ENCODE peak calls at places on chromosomes 11 and 22, in five cellular contexts. H, D, B, I and F are unnamed samples.

GRCh38 chr22:44423556-44423955 is 74.5 kb downstream of the RTL6 start:
- DNase-seq in H (no peak), D (no peak), B (no peak), I (no peak), F (no peak)

GRCh38 chr22:35555351-35555915 is 14.8 kb downstream of the RASD2 start:
- DNase-seq in H (peak; percentile 71), D (no peak), B (no peak), I (no peak), F (peak; percentile 10)

GRCh38 chr11:68978931-68979591 is 1.7 kb downstream of the MRGPRD start:
- DNase-seq in H (no peak), D (peak; percentile 43), B (no peak), I (no peak), F (no peak)

GRCh38 chr22:46104881-46105493 is 45.3 kb upstream of the PPARA start:
- DNase-seq in H (no peak), D (no peak), B (no peak), I (no peak), F (no peak)

GRCh38 chr11:45771942-45772522 is 32.9 kb upstream of the SLC35C1 start:
- DNase-seq in H (peak; percentile 60), D (peak; percentile 82), B (peak; percentile 65), I (peak; percentile 22), F (peak; percentile 62)

GRCh38 chr11:27184458-27185312 is 144.1 kb downstream of the BBOX1 start:
- DNase-seq in H (peak; percentile 67), D (no peak), B (no peak), I (no peak), F (peak; percentile 16)

GRCh38 chr11:43567396-43567975 is 113.1 kb upstream of the HSD17B12 start:
- DNase-seq in H (peak; percentile 54), D (no peak), B (peak; percentile 60), I (peak; percentile 42), F (peak; percentile 44)

GRCh38 chr11:130216591-130217132 is 57.1 kb downstream of the ST14 start:
- DNase-seq in H (peak; percentile 4), D (no peak), B (no peak), I (no peak), F (no peak)

GRCh38 chr11:110939471-110939870 is 227.2 kb upstream of the ARHGAP20 start:
- DNase-seq in H (no peak), D (no peak), B (no peak), I (no peak), F (no peak)

GRCh38 chr11:3156661-3157311 is 8.3 kb downstream of the OSBPL5 start:
- DNase-seq in H (no peak), D (no peak), B (no peak), I (no peak), F (no peak)

DNA sequence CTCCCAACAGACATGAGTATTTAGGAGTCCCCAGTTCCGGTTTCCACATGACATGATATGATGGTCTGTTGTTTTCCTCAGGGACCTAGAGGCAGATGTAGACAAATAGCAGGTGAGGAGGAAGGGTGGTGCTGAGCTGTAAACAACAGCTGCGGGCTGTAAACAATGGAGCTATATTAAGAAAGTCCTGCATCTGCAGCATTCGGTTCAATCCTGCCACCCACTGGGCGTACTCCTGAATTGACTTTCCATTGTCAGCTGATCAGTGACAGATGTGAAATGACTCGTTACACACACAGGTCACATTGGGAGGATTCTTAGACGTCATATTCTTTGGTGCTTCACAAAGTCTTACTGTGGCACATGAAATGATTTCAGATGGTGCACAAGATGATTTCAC is 26.8 kb upstream of the RAG1 start:
- DNase-seq in H (peak; percentile 30), D (peak; percentile 60), B (peak; percentile 51), I (peak; percentile 37), F (peak; percentile 55)
- TF ChIP-seq CTCF in H (peak; percentile 43), D (peak; percentile 74), B (peak; percentile 31), I (peak; percentile 32), F (peak; percentile 67)

GRCh38 chr22:32994046-32994827 is 63.9 kb downstream of the SYN3 start:
- DNase-seq in H (no peak), D (no peak), B (no peak), I (no peak), F (no peak)
- TF ChIP-seq CTCF in H (no peak), D (no peak), B (no peak), I (no peak), F (no peak)

GRCh38 chr11:124745835-124746620 is 6.0 kb downstream of the VSIG2 start:
- DNase-seq in H (no peak), D (no peak), B (no peak), I (no peak), F (no peak)
- TF ChIP-seq CTCF in H (peak; percentile 24), D (no peak), B (peak; percentile 14), I (no peak), F (peak; percentile 46)

DNA sequence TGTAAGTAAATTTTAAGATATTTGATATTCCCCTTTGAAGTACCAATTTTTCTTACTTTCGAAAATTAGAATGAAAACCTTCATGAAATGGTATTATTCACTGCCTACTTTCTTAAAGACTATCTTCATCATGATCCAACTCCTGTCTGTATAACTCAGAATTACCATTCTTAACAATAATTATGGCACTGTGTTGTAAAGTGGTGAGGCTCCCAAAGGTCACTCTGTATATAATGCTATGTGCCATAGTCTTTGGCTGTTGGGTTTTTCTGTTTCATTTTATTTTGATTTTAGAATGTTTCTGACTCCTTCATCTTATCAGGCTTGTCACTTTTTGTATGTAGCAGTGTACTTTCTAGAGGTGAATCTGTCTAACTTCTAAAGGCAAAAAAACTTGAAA is 52.4 kb downstream of the MAML2 start:
- DNase-seq in H (no peak), D (no peak), B (no peak), I (no peak), F (no peak)
- TF ChIP-seq CTCF in H (no peak), D (no peak), B (no peak), I (no peak), F (no peak)

DNA sequence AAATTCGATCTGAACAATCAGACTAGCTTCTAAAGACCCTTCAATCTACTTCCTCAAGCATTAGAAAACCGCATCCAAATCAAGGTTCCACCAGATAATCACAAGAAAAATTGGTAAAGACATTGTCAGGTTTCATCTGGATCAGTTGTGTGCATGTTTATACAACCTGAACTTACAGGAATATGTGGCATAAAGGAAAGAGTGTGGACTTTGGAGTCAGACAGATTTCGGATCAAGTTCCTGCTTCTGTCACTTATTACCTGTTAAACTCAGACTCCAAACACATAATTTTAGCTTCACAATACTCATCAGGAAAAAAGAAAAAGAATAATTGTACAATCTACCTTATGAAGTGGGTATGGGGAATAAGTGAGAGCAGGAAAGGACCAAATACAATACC is 80.5 kb downstream of the MPPED2 start:
- DNase-seq in H (no peak), D (no peak), B (no peak), I (no peak), F (no peak)
- TF ChIP-seq CTCF in H (no peak), D (no peak), B (no peak), I (no peak), F (no peak)

DNA sequence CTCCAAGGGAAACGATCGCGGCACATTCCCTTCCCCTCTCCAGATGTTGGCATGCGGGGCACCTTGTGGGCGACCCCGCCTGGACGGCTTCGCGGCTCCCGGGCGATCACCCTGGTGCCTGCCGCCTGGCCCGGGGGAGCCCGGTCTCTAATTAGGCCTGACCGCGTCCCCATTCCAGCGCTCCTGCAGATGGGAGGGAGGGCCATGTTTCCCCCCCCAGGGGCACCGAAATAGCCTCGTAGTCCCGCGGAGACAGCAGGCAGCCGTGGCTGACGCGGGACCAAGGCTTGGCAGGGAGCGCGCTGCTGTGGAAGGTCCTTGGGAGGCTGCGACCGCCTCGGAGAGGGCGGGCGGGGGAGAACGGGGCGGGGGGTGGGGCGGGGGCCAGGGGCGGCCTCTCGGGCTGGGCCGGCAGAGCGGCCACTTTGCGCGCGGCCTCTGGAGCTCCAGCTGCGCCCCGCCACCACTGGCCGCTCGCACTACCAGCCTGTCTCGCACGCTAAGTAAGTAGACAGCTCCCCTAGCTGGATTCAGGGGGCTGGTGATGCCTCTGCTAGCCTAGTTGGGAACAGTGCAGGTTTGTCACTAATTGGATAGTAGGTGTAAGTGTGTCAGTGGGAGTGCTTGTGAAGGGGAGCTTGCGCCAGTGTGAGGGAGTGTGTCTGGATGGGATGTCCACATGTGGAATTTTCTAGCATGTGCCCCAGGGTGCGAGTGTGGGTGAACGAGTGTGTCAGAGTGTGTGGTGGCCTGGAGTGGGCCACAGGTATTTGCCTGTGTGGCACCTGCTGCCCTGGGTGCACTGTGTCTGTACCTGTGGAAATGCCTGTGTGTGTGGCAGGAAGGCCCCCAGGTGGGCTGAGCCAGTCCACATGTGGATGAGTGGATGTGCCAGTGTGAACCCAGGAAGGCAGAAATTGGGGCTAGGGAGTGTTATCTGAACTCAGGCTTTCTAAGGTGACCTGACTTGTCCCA is at the start of gene INSC:
- DNase-seq in H (peak; percentile 17), D (no peak), B (peak; percentile 40), I (no peak), F (no peak)
- TF ChIP-seq CTCF in H (no peak), D (no peak), B (no peak), I (no peak), F (no peak)